ENCODE peak calls at places on chromosomes 16 and 17, in five cellular contexts. D is stimulated activated CD4-positive, alpha-beta T cell treated with anti-CD3 and anti-CD28 coated beads, Interleukin-4, amount 100 ng/mL, for 1 hour; V is stimulated activated CD8-positive, alpha-beta memory T cell treated with anti-CD3 and anti-CD28 coated beads, Interleukin-15, amount 100 ng/mL, for 24 hours; P is right lobe of liver; H is RWPE1. O is an unnamed sample.

GRCh38 chr17:41777579-41778188 is 8.8 kb downstream of the JUP start:
- DNase-seq in D (no peak), V (no peak), P (peak; percentile 79), H (peak; percentile 58), O (no peak)

GRCh38 chr17:79014158-79014758 is 4.7 kb upstream of the CANT1 start:
- DNase-seq in D (no peak), V (no peak), P (no peak), H (no peak), O (no peak)

GRCh38 chr17:20281860-20282259 is 185.5 kb downstream of the LGALS9B start:
- DNase-seq in D (no peak), V (no peak), P (peak; percentile 36), H (no peak), O (no peak)

GRCh38 chr16:67269766-67270165 is 9.6 kb upstream of the PLEKHG4 start:
- DNase-seq in D (no peak), V (no peak), P (no peak), H (no peak), O (no peak)

GRCh38 chr16:5349101-5349500 is 251.5 kb upstream of the EEF2KMT start:
- DNase-seq in D (no peak), V (no peak), P (no peak), H (no peak), O (no peak)

GRCh38 chr17:17675925-17676534 is 5.2 kb upstream of the RAI1 start:
- DNase-seq in D (no peak), V (no peak), P (no peak), H (peak; percentile 77), O (no peak)

GRCh38 chr16:69930117-69930776 is 20.9 kb upstream of the CLEC18A start:
- DNase-seq in D (peak; percentile 13), V (no peak), P (no peak), H (peak; percentile 73), O (peak; percentile 38)

GRCh38 chr17:7177210-7177953 is 1.8 kb downstream of the ASGR1 start:
- DNase-seq in D (peak; percentile 62), V (peak; percentile 13), P (peak; percentile 78), H (peak; percentile 88), O (peak; percentile 56)

GRCh38 chr17:44308320-44308818 is at the start of gene RUNDC3A:
- DNase-seq in D (peak; percentile 87), V (peak; percentile 79), P (peak; percentile 76), H (peak; percentile 96), O (peak; percentile 82)

GRCh38 chr17:8650119-8650499 is 19.6 kb upstream of the MYH10 start:
- DNase-seq in D (no peak), V (no peak), P (no peak), H (no peak), O (no peak)

GRCh38 chr17:49338883-49339282 is 23.2 kb downstream of the ZNF652 start:
- DNase-seq in D (no peak), V (no peak), P (no peak), H (no peak), O (no peak)

GRCh38 chr17:19725486-19725885 is 9.1 kb upstream of the SLC47A2 start:
- DNase-seq in D (no peak), V (no peak), P (no peak), H (no peak), O (no peak)

GRCh38 chr17:59764292-59764741 is 56.9 kb downstream of the VMP1 start:
- DNase-seq in D (no peak), V (no peak), P (no peak), H (no peak), O (no peak)

GRCh38 chr17:27776882-27777624 is 23.3 kb downstream of the NOS2 start:
- DNase-seq in D (no peak), V (no peak), P (no peak), H (no peak), O (no peak)

GRCh38 chr16:66660422-66661209 is 35.9 kb downstream of the CMTM4 start:
- DNase-seq in D (no peak), V (no peak), P (peak; percentile 73), H (peak; percentile 74), O (no peak)

GRCh38 chr17:55210292-55210691 is 54.5 kb upstream of the HLF start:
- DNase-seq in D (no peak), V (no peak), P (no peak), H (no peak), O (no peak)

GRCh38 chr16:252366-253337 is 18.0 kb downstream of the FAM234A start:
- DNase-seq in D (peak; percentile 20), V (no peak), P (no peak), H (no peak), O (no peak)

GRCh38 chr16:77158293-77158692 is 32.7 kb upstream of the MON1B start:
- DNase-seq in D (no peak), V (no peak), P (no peak), H (no peak), O (no peak)

GRCh38 chr17:8849311-8850041 is 18.0 kb downstream of the PIK3R6 start:
- DNase-seq in D (no peak), V (no peak), P (no peak), H (no peak), O (no peak)

GRCh38 chr17:7222093-7222971 is 2.6 kb downstream of the ACADVL start:
- DNase-seq in D (no peak), V (no peak), P (peak; percentile 17), H (no peak), O (no peak)

GRCh38 chr16:87367556-87367955 is 16.0 kb downstream of the FBXO31 start:
- DNase-seq in D (no peak), V (no peak), P (no peak), H (no peak), O (no peak)

GRCh38 chr17:41920580-41920955 is 1.8 kb upstream of the ACLY start:
- DNase-seq in D (no peak), V (no peak), P (no peak), H (no peak), O (no peak)

GRCh38 chr17:17511293-17511741 is 15.1 kb upstream of the RASD1 start:
- DNase-seq in D (no peak), V (no peak), P (peak; percentile 16), H (no peak), O (no peak)

O was measured in NCI-H1930.